ENCODE peak calls at places on chromosome 3, in nine cellular contexts. C is prostate gland, A is Panc1, H is SK-N-SH, F is endothelial cell of umbilical vein, B is stomach, D is H1, P is vagina, W is spleen. E is an unnamed sample.

GRCh38 chr3:120766576-120766975 is 24.0 kb downstream of the GTF2E1 start:
- DNase-seq in D (no peak), F (no peak), A (no peak), P (no peak), W (no peak), B (no peak), H (no peak), C (no peak), E (no peak)

GRCh38 chr3:181906338-181906737 is 194.6 kb downstream of the SOX2 start:
- DNase-seq in D (no peak), F (no peak), P (no peak), A (no peak), H (no peak), B (no peak), W (no peak), C (no peak), E (no peak)

GRCh38 chr3:100213891-100214573 is 46.8 kb upstream of the TBC1D23 start:
- DNase-seq in H (no peak), B (no peak), C (no peak), P (no peak), D (no peak), F (no peak), W (no peak), A (no peak), E (no peak)

GRCh38 chr3:47019201-47019600 is 39.7 kb downstream of the NBEAL2 start:
- DNase-seq in H (no peak), B (no peak), C (no peak), D (no peak), A (no peak), F (no peak), P (no peak), W (no peak), E (peak; percentile 54)

GRCh38 chr3:30233924-30234666 is 372.3 kb upstream of the TGFBR2 start:
- DNase-seq in C (no peak), P (no peak), H (no peak), D (no peak), B (no peak), A (no peak), W (no peak), F (peak; percentile 23), E (no peak)

GRCh38 chr3:158460929-158461328 is 110.1 kb upstream of the MLF1 start:
- DNase-seq in D (no peak), A (no peak), H (no peak), P (no peak), F (no peak), B (no peak), W (no peak), C (no peak), E (no peak)

GRCh38 chr3:42747581-42747980 is 25.5 kb downstream of the CCDC13 start:
- DNase-seq in H (no peak), C (no peak), P (peak; percentile 58), F (no peak), B (no peak), A (no peak), W (no peak), D (no peak), E (no peak)

GRCh38 chr3:106862067-106862466 is 515.2 kb upstream of the CCDC54 start:
- DNase-seq in F (peak; percentile 79), D (no peak), C (no peak), P (no peak), B (no peak), A (no peak), W (no peak), H (no peak), E (no peak)

GRCh38 chr3:173380681-173381080 is 16.9 kb upstream of the NLGN1 start:
- DNase-seq in A (no peak), C (no peak), F (no peak), W (no peak), H (no peak), D (no peak), P (no peak), B (no peak), E (no peak)

GRCh38 chr3:58383904-58384303 is 49.7 kb downstream of the PDHB start:
- DNase-seq in B (no peak), D (no peak), P (no peak), W (no peak), F (no peak), A (peak; percentile 73), C (peak; percentile 27), H (no peak), E (no peak)

GRCh38 chr3:9020396-9020795 is 57.1 kb upstream of the RAD18 start:
- DNase-seq in A (no peak), B (no peak), H (no peak), P (no peak), C (no peak), W (no peak), F (no peak), D (no peak), E (no peak)

GRCh38 chr3:123295901-123296250 is 94.1 kb downstream of the SEC22A start:
- DNase-seq in P (no peak), F (no peak), B (no peak), D (no peak), A (no peak), H (no peak), W (peak; percentile 73), C (no peak), E (no peak)

GRCh38 chr3:51550080-51550819 is 11.7 kb downstream of the RAD54L2 start:
- DNase-seq in A (no peak), F (no peak), W (peak; percentile 32), D (no peak), H (no peak), P (no peak), B (no peak), C (no peak), E (no peak)

GRCh38 chr3:35422826-35423601 is 216.3 kb upstream of the ARPP21 start:
- DNase-seq in P (no peak), F (peak; percentile 81), C (no peak), W (no peak), H (no peak), B (no peak), A (no peak), D (no peak), E (no peak)

GRCh38 chr3:71614869-71615268 is 31.3 kb upstream of the FOXP1 start:
- DNase-seq in F (no peak), W (no peak), P (no peak), D (no peak), A (no peak), B (no peak), C (peak; percentile 56), H (no peak), E (no peak)
- TF ChIP-seq POLR2AphosphoS5 in F (no peak), W (no peak), P (no peak), D (no peak), A (no peak), B (no peak), C (peak; percentile 74), H (no peak), E (no peak)

DNA sequence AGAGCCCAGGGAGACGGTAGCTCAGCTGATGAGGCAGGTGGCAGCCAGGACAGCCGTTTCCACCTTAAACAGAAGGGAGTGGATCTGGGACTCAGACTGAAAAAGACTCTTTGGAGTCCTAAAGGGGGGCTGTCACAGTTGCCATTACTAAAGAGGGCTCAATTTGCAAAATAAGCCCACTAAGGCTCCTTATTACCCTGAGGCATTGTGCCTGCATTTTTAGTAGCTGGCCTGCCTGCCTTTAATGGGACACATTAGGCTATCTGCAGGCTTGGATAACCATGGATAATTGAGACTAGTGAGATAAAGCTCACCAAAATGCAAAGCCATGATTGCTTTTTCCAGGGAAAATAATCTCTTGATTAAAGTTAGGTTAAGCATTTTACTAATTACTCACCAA is 8.7 kb downstream of the MAP3K13 start:
- DNase-seq in F (no peak), W (no peak), H (peak; percentile 61), B (no peak), P (no peak), D (no peak), C (no peak), A (no peak), E (no peak)
- H3K27ac ChIP-seq in F (no peak overlapping the region), W (no peak overlapping the region), H (peak overlapping the region; percentile 74), B (no peak overlapping the region), P (no peak overlapping the region), D (no peak overlapping the region), C (no peak overlapping the region), A (no peak overlapping the region), E (no peak overlapping the region)

GRCh38 chr3:152269423-152270144 is 855 bp downstream of the MBNL1 start:
- DNase-seq in F (peak; percentile 82), D (no peak), W (peak; percentile 74), A (peak; percentile 46), B (peak; percentile 28), P (no peak), C (peak; percentile 69), H (peak; percentile 44), E (no peak)

GRCh38 chr3:152267319-152267689 is 1.4 kb upstream of the MBNL1 start:
- DNase-seq in A (no peak), H (no peak), C (no peak), D (no peak), F (peak; percentile 50), B (no peak), P (no peak), W (no peak), E (no peak)

GRCh38 chr3:152270145-152270870 is 1.6 kb downstream of the MBNL1 start:
- DNase-seq in A (no peak), F (peak; percentile 51), D (no peak), H (peak; percentile 10), W (no peak), C (peak; percentile 31), B (no peak), P (no peak), E (no peak)

GRCh38 chr3:152267831-152268500 is 763 bp upstream of the MBNL1 start:
- DNase-seq in P (no peak), B (no peak), W (no peak), D (no peak), A (peak; percentile 43), H (no peak), C (no peak), F (peak; percentile 58), E (no peak)

GRCh38 chr3:152268501-152269422 is at the start of gene MBNL1:
- DNase-seq in F (peak; percentile 91), A (peak; percentile 47), C (peak; percentile 79), H (peak; percentile 85), D (peak; percentile 33), W (peak; percentile 96), B (peak; percentile 84), P (no peak), E (peak; percentile 92)
- TF ChIP-seq POLR2AphosphoS5 in F (peak; percentile 75), A (peak; percentile 91), C (peak; percentile 36), H (peak; percentile 78), D (peak; percentile 80), W (peak; percentile 92), B (peak; percentile 39), P (peak; percentile 91), E (peak; percentile 96)

GRCh38 chr3:196138464-196138863 is 56.6 kb upstream of the TFRC start:
- DNase-seq in F (no peak), P (no peak), D (no peak), W (no peak), A (no peak), H (peak; percentile 42), C (no peak), B (no peak), E (no peak)

GRCh38 chr3:196131921-196132320 is 50.0 kb upstream of the TFRC start:
- DNase-seq in F (no peak), D (no peak), H (no peak), B (no peak), A (no peak), W (no peak), C (no peak), P (no peak), E (no peak)

GRCh38 chr3:196138927-196139680 is 57.2 kb upstream of the TFRC start:
- DNase-seq in A (no peak), D (no peak), H (no peak), C (peak; percentile 48), W (no peak), B (no peak), F (peak; percentile 5), P (no peak), E (no peak)

GRCh38 chr3:196135693-196136639 is 54.1 kb upstream of the TFRC start:
- DNase-seq in F (peak; percentile 48), C (peak; percentile 72), D (no peak), H (no peak), B (no peak), P (no peak), A (no peak), W (no peak), E (peak; percentile 90)

GRCh38 chr3:196134691-196135090 is 52.8 kb upstream of the TFRC start:
- DNase-seq in F (peak; percentile 29), P (no peak), A (no peak), C (no peak), H (no peak), W (no peak), B (no peak), D (no peak), E (no peak)
- H3K27ac ChIP-seq in F (no peak overlapping the region), P (no peak overlapping the region), A (no peak overlapping the region), C (no peak overlapping the region), H (no peak overlapping the region), W (no peak overlapping the region), B (no peak overlapping the region), D (no peak overlapping the region), E (no peak overlapping the region)

E was measured in upper lobe of left lung.